ENCODE peak calls at places on chromosomes 5 and 9, in ten cellular contexts. X is GM23248; S is left ventricle myocardium inferior; I is activated naive CD8-positive, alpha-beta T cell treated with anti-CD3 and anti-CD28 coated beads, Interleukin-2, amount 50 U/mL, for 24 hours; D is renal cortical epithelial cell; T is C1 segment of cervical spinal cord; V is ovary; B is neural progenitor cell; U is stimulated activated CD4-positive, alpha-beta T cell treated with anti-CD3 and anti-CD28 coated beads, Interleukin-1b, Interleukin-23, amount 100 ng/mL, for 1 hour; A is stimulated activated CD8-positive, alpha-beta memory T cell treated with anti-CD3 and anti-CD28 coated beads, Interleukin-15, amount 100 ng/mL, for 24 hours. K is an unnamed sample.

GRCh38 chr9:13942695-13943094 is 371.2 kb downstream of the NFIB start:
- DNase-seq in X (peak; percentile 96), S (no peak), I (no peak), D (peak; percentile 99), T (no peak), V (no peak), B (no peak), U (no peak), A (no peak), K (no peak)

GRCh38 chr5:27821681-27822080 is 783.3 kb upstream of the CDH9 start:
- DNase-seq in X (no peak), S (no peak), I (no peak), D (peak; percentile 28), T (no peak), V (no peak), B (no peak), U (no peak), A (no peak), K (no peak)

GRCh38 chr9:34377402-34377741 is 674 bp upstream of the MYORG start:
- DNase-seq in X (peak; percentile 61), S (no peak), I (no peak), D (no peak), T (peak; percentile 53), V (peak; percentile 44), B (peak; percentile 47), U (no peak), A (no peak), K (no peak)

GRCh38 chr5:103901885-103902284 is 339.3 kb upstream of the NUDT12 start:
- DNase-seq in X (no peak), S (no peak), I (no peak), D (no peak), T (no peak), V (no peak), B (no peak), U (no peak), A (no peak), K (no peak)

GRCh38 chr9:13688990-13689600 is 409.6 kb upstream of the MPDZ start:
- DNase-seq in X (peak; percentile 20), S (peak; percentile 20), I (no peak), D (peak; percentile 33), T (no peak), V (no peak), B (no peak), U (no peak), A (no peak), K (no peak)

GRCh38 chr5:160930361-160930760 is 78.3 kb upstream of the ATP10B start:
- DNase-seq in X (peak; percentile 2), S (no peak), I (no peak), D (peak; percentile 71), T (no peak), V (no peak), B (peak; percentile 63), U (no peak), A (no peak), K (no peak)

GRCh38 chr5:103066346-103066745 is 53.6 kb downstream of the GIN1 start:
- DNase-seq in X (no peak), S (no peak), I (no peak), D (no peak), T (no peak), V (no peak), B (no peak), U (no peak), A (no peak), K (no peak)

GRCh38 chr5:124157320-124157719 is 589.1 kb downstream of the ZNF608 start:
- DNase-seq in X (peak; percentile 29), S (no peak), I (no peak), D (no peak), T (no peak), V (no peak), B (no peak), U (no peak), A (no peak), K (no peak)

GRCh38 chr5:137712268-137712667 is 23.6 kb downstream of the KLHL3 start:
- DNase-seq in X (no peak), S (no peak), I (no peak), D (no peak), T (no peak), V (no peak), B (no peak), U (no peak), A (no peak), K (no peak)

GRCh38 chr5:126812199-126812570 is 35.2 kb downstream of the LMNB1 start:
- DNase-seq in X (no peak), S (no peak), I (no peak), D (no peak), T (no peak), V (no peak), B (no peak), U (no peak), A (no peak), K (no peak)

GRCh38 chr5:9545301-9545958 is 445 bp downstream of the SEMA5A start:
- DNase-seq in X (peak; percentile 35), S (no peak), I (no peak), D (no peak), T (no peak), V (peak; percentile 43), B (peak; percentile 49), U (no peak), A (no peak), K (no peak)

GRCh38 chr9:87447547-87448432 is 49.9 kb upstream of the DAPK1 start:
- DNase-seq in X (no peak), S (no peak), I (no peak), D (no peak), T (no peak), V (no peak), B (no peak), U (no peak), A (no peak), K (no peak)

GRCh38 chr9:122075135-122076030 is 17.7 kb downstream of the TTLL11 start:
- DNase-seq in X (peak; percentile 61), S (no peak), I (no peak), D (no peak), T (no peak), V (no peak), B (no peak), U (no peak), A (no peak), K (no peak)

GRCh38 chr9:89888677-89889076 is 283.9 kb downstream of the GADD45G start:
- DNase-seq in X (no peak), S (no peak), I (no peak), D (no peak), T (no peak), V (no peak), B (no peak), U (no peak), A (no peak), K (no peak)

GRCh38 chr5:170287532-170287931 is 10.0 kb downstream of the LCP2 start:
- DNase-seq in X (no peak), S (peak; percentile 58), I (no peak), D (no peak), T (no peak), V (peak; percentile 50), B (no peak), U (no peak), A (no peak), K (no peak)

GRCh38 chr5:135308245-135308644 is 90.8 kb downstream of the MACROH2A1 start:
- DNase-seq in X (peak; percentile 65), S (no peak), I (no peak), D (peak; percentile 13), T (no peak), V (no peak), B (no peak), U (no peak), A (no peak), K (no peak)

GRCh38 chr5:174505621-174506020 is 218.8 kb upstream of the MSX2 start:
- DNase-seq in X (peak; percentile 39), S (no peak), I (no peak), D (peak; percentile 58), T (no peak), V (no peak), B (no peak), U (no peak), A (no peak), K (no peak)

GRCh38 chr5:107812570-107813141 is 141.9 kb upstream of the EFNA5 start:
- DNase-seq in X (peak; percentile 77), S (peak; percentile 30), I (no peak), D (no peak), T (no peak), V (no peak), B (no peak), U (no peak), A (no peak), K (no peak)

GRCh38 chr9:127762111-127762676 is 16.3 kb downstream of the SH2D3C start:
- DNase-seq in X (no peak), S (peak; percentile 76), I (no peak), D (no peak), T (no peak), V (no peak), B (no peak), U (no peak), A (no peak), K (no peak)

GRCh38 chr9:137280478-137281344 is 3.2 kb downstream of the TOR4A start:
- DNase-seq in X (peak; percentile 59), S (no peak), I (no peak), D (no peak), T (no peak), V (no peak), B (peak; percentile 82), U (no peak), A (no peak), K (no peak)

GRCh38 chr5:40680741-40681350 is 1.1 kb downstream of the PTGER4 start:
- DNase-seq in X (no peak), S (no peak), I (peak; percentile 50), D (no peak), T (no peak), V (peak; percentile 16), B (peak; percentile 44), U (no peak), A (no peak), K (no peak)

GRCh38 chr9:16870606-16871357 is at the start of gene BNC2:
- DNase-seq in X (peak; percentile 75), S (peak; percentile 49), I (no peak), D (no peak), T (peak; percentile 71), V (peak; percentile 81), B (peak; percentile 84), U (no peak), A (no peak), K (peak; percentile 18)